ENCODE peak calls at places on chromosomes 16 and 17, in six cellular contexts. N is NCI-H460, E is A172, I is GDM1, G is HS-5, O is AG09319. P is an unnamed sample.

GRCh38 chr17:35735036-35735805 is 3.8 kb downstream of the RASL10B start:
- DNase-seq in N (no peak), E (no peak), I (no peak), G (no peak), O (no peak), P (no peak)

GRCh38 chr17:21313320-21313719 is 28.8 kb downstream of the MAP2K3 start:
- DNase-seq in N (no peak), E (no peak), I (no peak), G (no peak), O (no peak), P (no peak)

GRCh38 chr16:16150117-16150877 is 73.0 kb downstream of the ABCC6 start:
- DNase-seq in N (no peak), E (no peak), I (no peak), G (no peak), O (peak), P (no peak)

GRCh38 chr17:61809816-61810392 is 53.4 kb downstream of the BRIP1 start:
- DNase-seq in N (peak), E (no peak), I (no peak), G (peak), O (peak), P (no peak)

GRCh38 chr16:84810518-84811273 is 9.1 kb upstream of the CRISPLD2 start:
- DNase-seq in N (no peak), E (peak), I (no peak), G (no peak), O (peak), P (no peak)

GRCh38 chr17:59002126-59002525 is 104.6 kb downstream of the TRIM37 start:
- DNase-seq in N (no peak), E (no peak), I (no peak), G (no peak), O (no peak), P (no peak)

GRCh38 chr16:56606688-56607618 is 1.4 kb upstream of the MT2A start:
- DNase-seq in N (peak), E (peak), I (no peak), G (peak), O (peak), P (no peak)

GRCh38 chr16:2777231-2777902 is at the start of gene ELOB:
- DNase-seq in N (peak), E (peak), I (peak), G (no peak), O (peak), P (no peak)

GRCh38 chr16:26729917-26730541 is 336.7 kb upstream of the C16orf82 start:
- DNase-seq in N (no peak), E (no peak), I (no peak), G (no peak), O (no peak), P (no peak)